ENCODE peak calls at places on chromosome 6, in seven cellular contexts. A is brain microvascular endothelial cell; C is GM23248; E is naive thymus-derived CD4-positive, alpha-beta T cell; Z is caudate nucleus; F is tibial nerve; J is pancreas. V is an unnamed sample.

GRCh38 chr6:81475646-81476045 is 276.8 kb downstream of the TENT5A start:
- DNase-seq in A (no peak), C (peak), E (no peak), Z (no peak), F (no peak), J (no peak), V (no peak)

GRCh38 chr6:12356983-12357972 is 67.1 kb downstream of the EDN1 start:
- DNase-seq in A (no peak), C (peak), E (no peak), Z (no peak), F (no peak), J (no peak), V (no peak)

GRCh38 chr6:96626749-96627353 is 63.9 kb downstream of the FHL5 start:
- DNase-seq in A (no peak), C (peak), E (no peak), Z (no peak), F (no peak), J (no peak), V (no peak)

GRCh38 chr6:1063671-1064355 is 248.1 kb upstream of the FOXQ1 start:
- DNase-seq in A (no peak), C (peak), E (no peak), Z (no peak), F (no peak), J (no peak), V (no peak)

GRCh38 chr6:156509496-156509895 is 267.7 kb upstream of the ARID1B start:
- DNase-seq in A (no peak), C (no peak), E (no peak), Z (no peak), F (no peak), J (no peak), V (no peak)

GRCh38 chr6:146851837-146852236 is 253.1 kb downstream of the ADGB start:
- DNase-seq in A (peak), C (peak), E (no peak), Z (no peak), F (no peak), J (no peak), V (no peak)

GRCh38 chr6:119483936-119484335 is 134.4 kb upstream of the MAN1A1 start:
- DNase-seq in A (no peak), C (peak), E (no peak), Z (no peak), F (no peak), J (no peak), V (no peak)

GRCh38 chr6:37516076-37516919 is 16.6 kb upstream of the CCDC167 start:
- DNase-seq in A (no peak), C (no peak), E (peak), Z (no peak), F (peak), J (peak), V (peak)

GRCh38 chr6:40082278-40083043 is 148.2 kb upstream of the MOCS1 start:
- DNase-seq in A (no peak), C (no peak), E (no peak), Z (no peak), F (no peak), J (no peak), V (no peak)

GRCh38 chr6:12570461-12571030 is 146.0 kb upstream of the PHACTR1 start:
- DNase-seq in A (no peak), C (peak), E (no peak), Z (no peak), F (no peak), J (no peak), V (no peak)

GRCh38 chr6:7540595-7540994 is 876 bp upstream of the DSP start:
- DNase-seq in A (peak), C (peak), E (no peak), Z (no peak), F (no peak), J (no peak), V (peak)

GRCh38 chr6:10441655-10442009 is 26.8 kb upstream of the TFAP2A start:
- DNase-seq in A (no peak), C (no peak), E (no peak), Z (no peak), F (no peak), J (no peak), V (no peak)

GRCh38 chr6:36642913-36643817 is 35.3 kb upstream of the CDKN1A start:
- DNase-seq in A (peak), C (peak), E (no peak), Z (no peak), F (peak), J (peak), V (peak)

GRCh38 chr6:105753184-105754097 is 332.7 kb upstream of the PRDM1 start:
- DNase-seq in A (no peak), C (no peak), E (no peak), Z (no peak), F (no peak), J (no peak), V (no peak)

GRCh38 chr6:25968769-25969168 is 6.2 kb downstream of the TRIM38 start:
- DNase-seq in A (no peak), C (peak), E (no peak), Z (no peak), F (no peak), J (no peak), V (no peak)

GRCh38 chr6:25971187-25971811 is 8.7 kb downstream of the TRIM38 start:
- DNase-seq in A (peak), C (peak), E (no peak), Z (no peak), F (no peak), J (no peak), V (peak)

GRCh38 chr6:25973923-25974555 is 11.4 kb downstream of the TRIM38 start:
- DNase-seq in A (no peak), C (no peak), E (no peak), Z (no peak), F (no peak), J (no peak), V (no peak)

GRCh38 chr6:25972902-25973301 is 10.3 kb downstream of the TRIM38 start:
- DNase-seq in A (no peak), C (no peak), E (no peak), Z (no peak), F (no peak), J (no peak), V (no peak)

DNA sequence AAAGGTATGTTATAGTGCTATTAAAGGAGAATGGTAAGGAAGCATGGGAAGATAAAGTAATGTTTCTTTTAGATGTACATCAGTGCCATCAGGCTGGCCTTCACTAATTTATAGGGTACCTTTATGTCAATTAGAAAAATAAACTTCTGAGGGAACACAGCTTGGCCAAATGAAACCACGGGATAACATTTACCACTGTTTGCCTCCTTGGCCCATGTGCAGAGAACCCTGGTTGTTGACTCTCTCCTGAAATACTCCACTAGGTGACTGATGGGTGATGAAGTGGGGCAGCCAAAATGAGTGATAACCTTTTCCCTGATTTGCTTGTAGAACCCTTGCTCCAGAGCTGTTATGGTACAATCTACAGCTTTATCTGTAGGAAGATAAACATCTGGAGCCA is 9.5 kb downstream of the TRIM38 start:
- DNase-seq in A (no peak), C (no peak), E (no peak), Z (no peak), F (no peak), J (no peak), V (no peak)
- H3K27ac ChIP-seq in A (peak), C (peak), E (no peak), Z (no peak), F (peak), J (no peak), V (no peak)

GRCh38 chr6:111187874-111188273 is 100.6 kb downstream of the SLC16A10 start:
- DNase-seq in A (no peak), C (no peak), E (no peak), Z (no peak), F (no peak), J (no peak), V (no peak)
- H3K27ac ChIP-seq in A (no peak), C (no peak), E (no peak), Z (no peak), F (no peak), J (no peak), V (no peak)

GRCh38 chr6:27593200-27593818 is 120.4 kb upstream of the ZNF184 start:
- DNase-seq in A (peak), C (no peak), E (no peak), Z (no peak), F (no peak), J (no peak), V (no peak)
- H3K27ac ChIP-seq in A (no peak), C (no peak), E (no peak), Z (no peak), F (no peak), J (no peak), V (no peak)

GRCh38 chr6:149033454-149034241 is 283.9 kb upstream of the TAB2 start:
- DNase-seq in A (no peak), C (no peak), E (no peak), Z (no peak), F (no peak), J (no peak), V (no peak)

GRCh38 chr6:149031545-149032317 is 284.9 kb downstream of the UST start:
- DNase-seq in A (peak), C (peak), E (no peak), Z (no peak), F (no peak), J (no peak), V (no peak)

GRCh38 chr6:149032318-149032598 is 285.3 kb upstream of the TAB2 start:
- DNase-seq in A (no peak), C (no peak), E (no peak), Z (no peak), F (no peak), J (no peak), V (no peak)

GRCh38 chr6:149035806-149036205 is 281.7 kb upstream of the TAB2 start:
- DNase-seq in A (no peak), C (no peak), E (no peak), Z (no peak), F (no peak), J (no peak), V (no peak)

DNA sequence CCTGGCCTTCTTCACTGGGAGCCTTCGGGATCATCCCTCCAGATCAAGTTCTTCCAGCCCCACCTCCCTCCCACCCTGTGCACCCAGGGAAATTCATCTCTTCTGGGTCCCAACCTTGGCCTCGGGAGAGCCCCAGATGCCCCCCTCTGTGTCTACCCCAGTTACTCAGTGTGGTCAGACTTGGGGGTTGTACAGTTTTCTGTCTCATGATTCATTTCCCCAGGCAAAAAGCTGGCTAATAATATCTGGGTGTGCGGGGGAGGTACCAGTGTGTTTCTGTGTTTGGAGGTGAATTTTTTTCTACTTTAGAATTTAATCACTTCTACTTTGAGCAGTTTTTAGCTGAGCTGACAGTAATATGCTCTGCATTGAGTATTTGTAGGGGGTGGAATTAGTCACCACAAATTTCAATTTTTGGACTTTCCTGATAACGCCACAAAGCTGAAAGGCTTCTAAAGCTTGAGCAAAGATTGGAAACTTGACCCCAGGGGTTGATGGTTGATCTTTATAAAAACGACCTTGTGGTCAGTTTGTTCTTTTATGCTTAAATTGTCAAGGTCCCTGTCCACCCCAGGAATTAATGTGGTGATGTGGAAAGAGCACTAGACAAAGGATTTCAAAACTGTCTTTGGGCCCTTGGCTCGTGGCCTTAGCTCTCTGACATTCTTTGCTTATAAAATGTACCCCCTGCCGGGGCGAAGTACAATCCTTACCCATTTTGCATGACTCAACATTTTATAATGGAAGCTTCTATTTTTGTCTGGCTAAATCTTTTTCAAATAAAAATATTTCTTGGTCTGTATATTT is 284.7 kb upstream of the TAB2 start:
- DNase-seq in A (peak), C (peak), E (no peak), Z (no peak), F (no peak), J (no peak), V (no peak)
- H3K27ac ChIP-seq in A (peak), C (peak), E (no peak), Z (peak), F (peak), J (peak), V (no peak)

GRCh38 chr6:3870528-3870925 is 21.4 kb downstream of the FAM50B start:
- DNase-seq in A (no peak), C (no peak), E (no peak), Z (no peak), F (no peak), J (no peak), V (no peak)

GRCh38 chr6:3871511-3871910 is 22.3 kb downstream of the FAM50B start:
- DNase-seq in A (no peak), C (no peak), E (no peak), Z (no peak), F (no peak), J (no peak), V (no peak)

GRCh38 chr6:3872370-3872854 is 23.2 kb downstream of the FAM50B start:
- DNase-seq in A (no peak), C (no peak), E (no peak), Z (no peak), F (no peak), J (no peak), V (no peak)

GRCh38 chr6:3873051-3873450 is 23.9 kb downstream of the FAM50B start:
- DNase-seq in A (no peak), C (peak), E (no peak), Z (no peak), F (no peak), J (no peak), V (no peak)

DNA sequence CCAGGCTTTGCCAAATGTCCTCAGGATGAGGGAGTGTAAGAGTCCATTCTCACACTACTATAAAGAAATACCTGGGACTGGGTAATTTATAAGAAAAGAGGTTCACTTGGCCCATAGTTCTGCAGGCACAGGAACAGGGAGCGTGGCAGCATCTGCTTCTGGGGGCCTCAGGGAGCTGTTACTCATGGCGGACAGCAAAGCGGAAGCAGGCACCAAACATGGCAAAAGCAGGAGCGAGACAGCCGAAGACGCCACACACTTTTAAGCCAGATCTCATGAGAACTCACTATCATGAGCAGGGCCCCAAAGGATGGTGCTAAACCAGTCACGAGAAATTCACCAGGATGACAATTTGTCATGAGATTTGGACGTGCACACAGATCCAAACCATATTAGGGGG is 22.8 kb downstream of the FAM50B start:
- DNase-seq in A (no peak), C (no peak), E (no peak), Z (no peak), F (no peak), J (no peak), V (no peak)
- H3K27ac ChIP-seq in A (no peak), C (no peak), E (no peak), Z (no peak), F (no peak), J (no peak), V (no peak)

GRCh38 chr6:128208851-128209580 is 308.2 kb upstream of the THEMIS start:
- DNase-seq in A (peak), C (peak), E (no peak), Z (no peak), F (no peak), J (no peak), V (no peak)
- H3K27ac ChIP-seq in A (peak), C (peak), E (no peak), Z (no peak), F (no peak), J (no peak), V (no peak)